ENCODE peak calls at places on chromosomes 3 and 15, in nine cellular contexts. R, S, W, A, X, M, Q, P and J are unnamed samples.

GRCh38 chr3:66179813-66180212 is 41.0 kb upstream of the SLC25A26 start:
- DNase-seq in P (no peak), X (no peak), Q (no peak), R (no peak), W (no peak), A (no peak), S (peak), M (no peak), J (no peak)

GRCh38 chr3:126113733-126114132 is 29.8 kb upstream of the SLC41A3 start:
- DNase-seq in X (no peak), P (no peak), R (no peak), A (peak), M (no peak), Q (no peak), S (no peak), W (no peak), J (no peak)

GRCh38 chr3:146382386-146382785 is 87.0 kb downstream of the PLSCR2 start:
- DNase-seq in A (peak), X (no peak), M (no peak), S (peak), P (no peak), R (peak), W (no peak), Q (peak), J (no peak)

GRCh38 chr15:25406846-25407245 is 32.0 kb downstream of the UBE3A start:
- DNase-seq in Q (no peak), M (no peak), W (no peak), P (no peak), R (no peak), S (no peak), X (no peak), A (no peak), J (no peak)

GRCh38 chr3:106339551-106339950 is 470.7 kb upstream of the CBLB start:
- DNase-seq in M (no peak), Q (peak), P (no peak), S (no peak), A (no peak), X (no peak), W (no peak), R (no peak), J (no peak)

GRCh38 chr3:70095260-70095659 is 95.7 kb downstream of the SAMMSON start:
- DNase-seq in P (no peak), M (no peak), X (no peak), W (no peak), A (no peak), R (no peak), Q (no peak), S (peak), J (no peak)

GRCh38 chr3:31027191-31027761 is 132.8 kb upstream of the GADL1 start:
- DNase-seq in S (no peak), R (no peak), W (no peak), A (no peak), X (no peak), P (no peak), Q (no peak), M (no peak), J (no peak)

GRCh38 chr3:29683306-29683993 is 402.6 kb downstream of the RBMS3 start:
- DNase-seq in P (no peak), X (no peak), R (no peak), Q (peak), S (peak), A (no peak), M (no peak), W (no peak), J (no peak)

GRCh38 chr3:150830745-150831144 is 67.8 kb upstream of the SIAH2 start:
- DNase-seq in M (no peak), Q (no peak), R (no peak), X (no peak), W (no peak), S (no peak), A (no peak), P (no peak), J (no peak)

GRCh38 chr3:165805834-165806561 is 31.2 kb downstream of the BCHE start:
- DNase-seq in W (no peak), M (no peak), A (no peak), P (no peak), X (no peak), R (peak), Q (peak), S (no peak), J (no peak)

GRCh38 chr3:72011495-72011894 is 226.5 kb upstream of the PROK2 start:
- DNase-seq in W (no peak), S (peak), M (no peak), R (no peak), X (no peak), P (no peak), Q (no peak), A (no peak), J (no peak)

GRCh38 chr3:48419597-48419996 is 10.3 kb downstream of the PLXNB1 start:
- DNase-seq in S (no peak), X (no peak), Q (no peak), W (no peak), M (no peak), R (no peak), P (no peak), A (no peak), J (no peak)

GRCh38 chr3:192063570-192063969 is 602.6 kb downstream of the PYDC2 start:
- DNase-seq in X (no peak), M (peak), R (no peak), W (no peak), S (peak), P (peak), Q (no peak), A (peak), J (no peak)

GRCh38 chr3:98573231-98573728 is 20.1 kb downstream of the CPOX start:
- DNase-seq in R (no peak), S (peak), X (no peak), P (no peak), M (no peak), W (no peak), A (no peak), Q (peak), J (no peak)

GRCh38 chr3:99659032-99659431 is 20.6 kb downstream of the COL8A1 start:
- DNase-seq in P (no peak), R (no peak), S (peak), Q (peak), X (no peak), M (no peak), W (no peak), A (no peak), J (peak)

GRCh38 chr3:4525555-4526238 is 32.5 kb downstream of the ITPR1 start:
- DNase-seq in A (no peak), Q (no peak), R (no peak), M (no peak), P (no peak), X (no peak), S (no peak), W (no peak), J (no peak)

GRCh38 chr15:66907826-66908502 is 157.4 kb upstream of the SMAD3 start:
- DNase-seq in M (peak), A (peak), R (no peak), Q (no peak), P (peak), X (no peak), S (peak), W (peak), J (no peak)

GRCh38 chr3:126683506-126683905 is 20.5 kb upstream of the CHCHD6 start:
- DNase-seq in M (no peak), P (no peak), X (no peak), A (no peak), Q (no peak), R (no peak), W (no peak), S (no peak), J (peak)

GRCh38 chr3:32155117-32155516 is 48.7 kb downstream of the GPD1L start:
- DNase-seq in R (no peak), M (no peak), Q (peak), P (no peak), W (no peak), X (no peak), S (no peak), A (no peak), J (no peak)

GRCh38 chr3:69806735-69807438 is 67.6 kb downstream of the MITF start:
- DNase-seq in W (no peak), A (no peak), M (no peak), S (no peak), Q (peak), X (no peak), R (no peak), P (no peak), J (no peak)

GRCh38 chr15:90665288-90666134 is 51.6 kb upstream of the BLM start:
- DNase-seq in S (peak), X (no peak), Q (peak), M (peak), A (peak), R (no peak), P (peak), W (peak), J (no peak)

GRCh38 chr15:79640206-79640605 is 208.1 kb downstream of the MINAR1 start:
- DNase-seq in P (no peak), X (no peak), R (peak), Q (peak), S (peak), A (no peak), M (no peak), W (no peak), J (no peak)

GRCh38 chr3:42271786-42272185 is 5.8 kb upstream of the CCK start:
- DNase-seq in S (no peak), W (no peak), A (no peak), X (no peak), P (no peak), Q (no peak), R (no peak), M (no peak), J (no peak)

GRCh38 chr15:58523634-58524033 is 91.8 kb downstream of the LIPC start:
- DNase-seq in X (no peak), P (no peak), W (no peak), M (no peak), Q (no peak), S (no peak), A (no peak), R (no peak), J (no peak)

GRCh38 chr3:146540978-146541377 is 3.4 kb downstream of the PLSCR1 start:
- DNase-seq in R (no peak), S (no peak), P (no peak), M (no peak), A (no peak), X (no peak), Q (no peak), W (no peak), J (no peak)

GRCh38 chr3:58214484-58215316 is 3.9 kb upstream of the DNASE1L3 start:
- DNase-seq in M (peak), R (no peak), P (no peak), X (no peak), Q (peak), S (no peak), W (no peak), A (peak), J (peak)

GRCh38 chr3:158420654-158421396 is 150.2 kb upstream of the MLF1 start:
- DNase-seq in S (peak), R (no peak), P (no peak), Q (peak), A (no peak), W (no peak), M (no peak), X (no peak), J (no peak)

GRCh38 chr3:126305427-126305826 is 51.8 kb downstream of the KLF15 start:
- DNase-seq in P (no peak), W (no peak), X (no peak), A (no peak), S (peak), Q (peak), R (no peak), M (no peak), J (no peak)

GRCh38 chr3:185935465-185936263 is 2.1 kb downstream of the TRA2B start:
- DNase-seq in X (no peak), Q (no peak), W (no peak), P (no peak), S (no peak), A (no peak), M (no peak), R (no peak), J (no peak)

GRCh38 chr3:52393131-52393807 is 51.6 kb downstream of the SEMA3G start:
- DNase-seq in A (no peak), Q (no peak), R (no peak), S (no peak), M (no peak), X (no peak), P (no peak), W (peak), J (no peak)

GRCh38 chr15:51727141-51727897 is 10.1 kb downstream of the LYSMD2 start:
- DNase-seq in M (no peak), W (no peak), X (no peak), R (no peak), A (no peak), S (peak), Q (peak), P (no peak), J (no peak)

GRCh38 chr3:129501630-129502029 is 26.8 kb upstream of the RHO start:
- DNase-seq in W (no peak), P (no peak), S (no peak), R (no peak), M (no peak), X (no peak), Q (no peak), A (no peak), J (no peak)

GRCh38 chr15:77493324-77493907 is 72.7 kb downstream of the HMG20A start:
- DNase-seq in Q (no peak), R (no peak), W (no peak), S (peak), M (no peak), P (no peak), A (no peak), X (no peak), J (no peak)

GRCh38 chr3:147120029-147120428 is 286.3 kb downstream of the ZIC4 start:
- DNase-seq in W (no peak), X (no peak), R (no peak), A (no peak), P (no peak), Q (peak), S (peak), M (no peak), J (no peak)

GRCh38 chr3:177831361-177831760 is 634.1 kb upstream of the TBL1XR1 start:
- DNase-seq in X (no peak), Q (no peak), P (no peak), A (no peak), S (no peak), R (no peak), W (no peak), M (no peak), J (no peak)
- H3K27ac ChIP-seq in X (no peak), Q (no peak), P (no peak), A (no peak), S (no peak), R (peak), W (peak), M (no peak), J (peak)

GRCh38 chr15:73781038-73781925 is 28.1 kb upstream of the INSYN1 start:
- DNase-seq in X (no peak), P (no peak), S (peak), A (no peak), Q (peak), M (no peak), W (no peak), R (no peak), J (no peak)
- TF ChIP-seq CTCF in X (no peak), P (no peak), S (peak), A (no peak), Q (peak), M (no peak), W (no peak), R (peak), J (no peak)

DNA sequence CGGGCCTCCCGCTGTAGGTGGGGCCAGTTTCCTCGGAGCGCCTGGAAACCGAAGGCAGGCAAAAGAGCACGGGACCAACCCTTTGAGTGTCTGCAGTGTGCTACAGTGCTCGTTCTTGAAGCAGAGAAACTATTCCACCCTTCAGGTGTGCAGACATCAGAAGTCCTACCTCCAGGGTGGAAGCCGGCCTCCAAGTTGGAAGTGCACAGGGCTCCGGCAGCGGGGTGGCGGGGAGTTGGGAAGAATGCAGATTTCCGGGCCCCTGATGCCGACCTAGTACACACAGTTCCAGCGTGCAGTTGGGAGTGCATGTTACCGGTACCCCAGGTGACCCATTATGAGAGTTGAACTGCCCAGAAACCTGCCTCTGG is 3.0 kb downstream of the KLF13 start:
- DNase-seq in Q (no peak), R (no peak), A (no peak), P (no peak), S (no peak), W (peak), M (no peak), X (no peak), J (no peak)
- H3K27ac ChIP-seq in Q (no peak), R (no peak), A (peak), P (peak), S (no peak), W (peak), M (peak), X (peak), J (peak)

GRCh38 chr3:9078561-9079240 is 115.4 kb upstream of the RAD18 start:
- DNase-seq in R (no peak), M (no peak), Q (peak), X (no peak), P (no peak), W (no peak), S (no peak), A (no peak), J (no peak)
- TF ChIP-seq CTCF in R (no peak), M (no peak), Q (peak), X (no peak), P (no peak), W (no peak), S (no peak), A (no peak), J (no peak)

DNA sequence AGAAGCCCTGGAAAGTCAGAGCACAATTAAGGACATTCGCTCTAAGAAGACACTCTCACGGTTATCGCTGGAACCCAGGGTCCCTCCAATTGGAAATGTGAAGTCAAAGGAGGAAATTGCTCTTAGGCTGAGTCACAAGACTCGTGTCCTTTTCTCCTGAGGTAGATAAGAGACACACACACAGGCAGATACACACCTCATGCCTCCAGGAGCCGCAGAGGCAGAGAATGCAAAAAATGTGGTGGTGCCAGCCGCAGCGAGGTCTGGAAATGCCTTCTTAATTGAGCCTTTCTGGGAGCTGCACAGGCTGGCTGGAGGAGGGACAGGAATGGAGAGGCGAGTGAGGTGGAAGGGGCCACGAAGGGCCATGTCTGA is 189.3 kb downstream of the OPA1 start:
- DNase-seq in Q (peak), S (no peak), W (no peak), P (no peak), R (no peak), A (peak), M (no peak), X (no peak), J (no peak)
- H3K27ac ChIP-seq in Q (peak), S (peak), W (no peak), P (no peak), R (peak), A (peak), M (no peak), X (no peak), J (peak)